ENCODE peak calls at places on chromosomes 2 and 18, in seven cellular contexts. M, B, K, X, Y, G and T are unnamed samples.

GRCh38 chr2:165901996-165902395 is 51.6 kb downstream of the TTC21B start:
- ATAC-seq in M (no peak), B (no peak), K (no peak), X (no peak), Y (no peak), G (no peak), T (no peak)

GRCh38 chr18:39453882-39454281 is 1888.3 kb upstream of the CELF4 start:
- ATAC-seq in M (peak; percentile 71), B (no peak), K (no peak), X (peak; percentile 72), Y (peak; percentile 70), G (no peak), T (no peak)

GRCh38 chr2:28630341-28630740 is 121.3 kb upstream of the PPP1CB start:
- ATAC-seq in M (no peak), B (no peak), K (no peak), X (no peak), Y (no peak), G (no peak), T (peak; percentile 29)

GRCh38 chr2:20300656-20301055 is 50.0 kb downstream of the PUM2 start:
- ATAC-seq in M (no peak), B (no peak), K (no peak), X (no peak), Y (no peak), G (no peak), T (no peak)

GRCh38 chr2:174704647-174705046 is 59.6 kb downstream of the CHRNA1 start:
- ATAC-seq in M (peak; percentile 37), B (no peak), K (no peak), X (no peak), Y (no peak), G (no peak), T (no peak)

GRCh38 chr2:197889041-197889440 is 84.6 kb downstream of the PLCL1 start:
- ATAC-seq in M (peak; percentile 88), B (peak; percentile 86), K (peak; percentile 90), X (peak; percentile 69), Y (no peak), G (no peak), T (peak; percentile 90)

GRCh38 chr2:107502463-107503079 is 324.1 kb upstream of the RGPD4 start:
- ATAC-seq in M (no peak), B (no peak), K (no peak), X (no peak), Y (no peak), G (no peak), T (no peak)

GRCh38 chr2:234459401-234460009 is 37.4 kb downstream of the ARL4C start:
- ATAC-seq in M (no peak), B (no peak), K (no peak), X (no peak), Y (no peak), G (no peak), T (no peak)

GRCh38 chr18:62771494-62771893 is 56.2 kb downstream of the PHLPP1 start:
- ATAC-seq in M (no peak), B (peak; percentile 77), K (peak; percentile 57), X (no peak), Y (no peak), G (no peak), T (peak; percentile 57)

GRCh38 chr2:157895531-157895930 is 19.4 kb upstream of the ACVR1 start:
- ATAC-seq in M (no peak), B (peak; percentile 28), K (peak; percentile 41), X (no peak), Y (no peak), G (no peak), T (no peak)